ENCODE peak calls at places on chromosome 17, in four cellular contexts. L, Q, S and R are unnamed samples.

GRCh38 chr17:65389956-65390355 is 171.5 kb downstream of the AXIN2 start:
- DNase-seq in L (peak; percentile 33), Q (peak; percentile 62), S (peak; percentile 85), R (peak; percentile 84)

GRCh38 chr17:4594406-4595349 is 10.3 kb downstream of the SMTNL2 start:
- DNase-seq in L (no peak), Q (no peak), S (no peak), R (no peak)

GRCh38 chr17:38510424-38511125 is 82.3 kb downstream of the ARHGAP23 start:
- DNase-seq in L (peak; percentile 46), Q (no peak), S (no peak), R (peak; percentile 28)

GRCh38 chr17:79670537-79671386 is 59.9 kb upstream of the RBFOX3 start:
- DNase-seq in L (no peak), Q (no peak), S (no peak), R (no peak)

GRCh38 chr17:5919104-5919503 is 151.1 kb upstream of the WSCD1 start:
- DNase-seq in L (no peak), Q (no peak), S (no peak), R (no peak)

GRCh38 chr17:41631025-41631889 is 6.9 kb upstream of the KRT17 start:
- DNase-seq in L (no peak), Q (no peak), S (no peak), R (no peak)

GRCh38 chr17:67528751-67529436 is 151.8 kb downstream of the PITPNC1 start:
- DNase-seq in L (peak; percentile 82), Q (peak; percentile 94), S (peak; percentile 86), R (peak; percentile 93)

GRCh38 chr17:78255029-78255656 is 23.7 kb downstream of the TMEM235 start:
- DNase-seq in L (no peak), Q (no peak), S (no peak), R (no peak)

GRCh38 chr17:79843475-79843916 is 4.3 kb upstream of the CBX4 start:
- DNase-seq in L (no peak), Q (no peak), S (no peak), R (no peak)

GRCh38 chr17:19454074-19454473 is 43.0 kb downstream of the RNF112 start:
- DNase-seq in L (no peak), Q (no peak), S (no peak), R (no peak)
- TF ChIP-seq CTCF in L (no peak), Q (no peak), S (no peak), R (no peak)

DNA sequence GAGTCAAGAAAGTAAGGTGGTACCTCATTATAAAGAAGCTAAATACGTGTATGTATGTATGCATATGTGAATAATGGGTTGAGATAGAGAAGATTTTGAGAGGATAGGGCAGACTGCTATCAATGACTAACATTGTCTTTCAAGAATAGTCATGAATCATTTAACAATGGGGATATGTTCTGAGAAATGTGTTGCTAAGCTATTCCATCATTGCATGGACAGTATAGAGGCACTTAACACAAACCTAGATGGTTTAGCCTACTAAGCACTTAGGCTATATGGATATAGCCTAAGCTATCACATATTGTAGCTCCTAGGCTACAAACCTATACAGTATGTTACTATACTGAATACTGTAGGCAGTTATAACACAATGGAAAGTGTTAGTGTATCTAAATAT is 45.2 kb downstream of the TBC1D26 start:
- DNase-seq in L (no peak), Q (no peak), S (no peak), R (no peak)
- TF ChIP-seq CTCF in L (no peak), Q (no peak), S (no peak), R (no peak)

GRCh38 chr17:29625037-29625750 is 2.5 kb upstream of the CORO6 start:
- DNase-seq in L (peak; percentile 63), Q (no peak), S (peak; percentile 70), R (no peak)
- TF ChIP-seq CTCF in L (no peak), Q (no peak), S (peak; percentile 14), R (no peak)

DNA sequence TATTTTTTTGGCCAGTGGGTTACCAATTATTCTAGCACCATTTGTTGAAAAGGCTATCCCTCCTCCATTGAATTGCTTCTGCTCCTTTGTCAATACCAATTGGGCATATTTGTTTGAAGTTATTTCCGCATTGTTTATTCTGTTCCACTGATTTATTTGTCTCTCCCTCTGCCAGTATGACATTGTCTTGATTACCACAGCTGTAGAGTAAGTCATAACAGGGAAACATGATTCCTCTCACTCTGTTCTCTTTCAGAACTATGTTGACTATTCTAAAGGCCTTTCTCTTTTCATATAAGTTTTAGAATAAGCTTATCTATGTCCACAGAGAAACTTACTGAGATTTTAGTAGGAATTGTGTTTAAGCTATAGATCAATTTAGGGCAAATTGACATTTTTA is 94.3 kb downstream of the MAP2K6 start:
- DNase-seq in L (peak; percentile 34), Q (no peak), S (no peak), R (no peak)
- TF ChIP-seq CTCF in L (no peak), Q (no peak), S (no peak), R (no peak)

GRCh38 chr17:44584498-44584897 is 27.2 kb downstream of the FZD2 start:
- DNase-seq in L (no peak), Q (no peak), S (no peak), R (no peak)

GRCh38 chr17:44587339-44587738 is 30.1 kb downstream of the FZD2 start:
- DNase-seq in L (peak; percentile 76), Q (peak; percentile 96), S (peak; percentile 94), R (peak; percentile 79)

GRCh38 chr17:44578947-44579346 is 21.7 kb downstream of the FZD2 start:
- DNase-seq in L (no peak), Q (no peak), S (no peak), R (no peak)

GRCh38 chr17:44585315-44585714 is 28.0 kb downstream of the FZD2 start:
- DNase-seq in L (no peak), Q (no peak), S (no peak), R (no peak)

GRCh38 chr17:44581868-44582267 is 24.6 kb downstream of the FZD2 start:
- DNase-seq in L (no peak), Q (no peak), S (no peak), R (no peak)
- TF ChIP-seq CTCF in L (peak; percentile 16), Q (peak; percentile 49), S (peak; percentile 32), R (peak; percentile 49)

GRCh38 chr17:44908761-44909326 is 6.5 kb downstream of the GFAP start:
- DNase-seq in L (no peak), Q (no peak), S (no peak), R (no peak)

GRCh38 chr17:44907696-44908470 is 7.4 kb downstream of the GFAP start:
- DNase-seq in L (no peak), Q (no peak), S (peak; percentile 11), R (no peak)

GRCh38 chr17:44906010-44906646 is 6.9 kb upstream of the EFTUD2 start:
- DNase-seq in L (peak; percentile 94), Q (peak; percentile 80), S (peak; percentile 97), R (peak; percentile 86)

GRCh38 chr17:44905006-44906000 is 6.1 kb upstream of the EFTUD2 start:
- DNase-seq in L (no peak), Q (no peak), S (peak; percentile 31), R (no peak)

GRCh38 chr17:44906987-44907681 is 7.9 kb upstream of the EFTUD2 start:
- DNase-seq in L (no peak), Q (peak; percentile 31), S (no peak), R (no peak)
- TF ChIP-seq CTCF in L (no peak), Q (no peak), S (no peak), R (no peak)

DNA sequence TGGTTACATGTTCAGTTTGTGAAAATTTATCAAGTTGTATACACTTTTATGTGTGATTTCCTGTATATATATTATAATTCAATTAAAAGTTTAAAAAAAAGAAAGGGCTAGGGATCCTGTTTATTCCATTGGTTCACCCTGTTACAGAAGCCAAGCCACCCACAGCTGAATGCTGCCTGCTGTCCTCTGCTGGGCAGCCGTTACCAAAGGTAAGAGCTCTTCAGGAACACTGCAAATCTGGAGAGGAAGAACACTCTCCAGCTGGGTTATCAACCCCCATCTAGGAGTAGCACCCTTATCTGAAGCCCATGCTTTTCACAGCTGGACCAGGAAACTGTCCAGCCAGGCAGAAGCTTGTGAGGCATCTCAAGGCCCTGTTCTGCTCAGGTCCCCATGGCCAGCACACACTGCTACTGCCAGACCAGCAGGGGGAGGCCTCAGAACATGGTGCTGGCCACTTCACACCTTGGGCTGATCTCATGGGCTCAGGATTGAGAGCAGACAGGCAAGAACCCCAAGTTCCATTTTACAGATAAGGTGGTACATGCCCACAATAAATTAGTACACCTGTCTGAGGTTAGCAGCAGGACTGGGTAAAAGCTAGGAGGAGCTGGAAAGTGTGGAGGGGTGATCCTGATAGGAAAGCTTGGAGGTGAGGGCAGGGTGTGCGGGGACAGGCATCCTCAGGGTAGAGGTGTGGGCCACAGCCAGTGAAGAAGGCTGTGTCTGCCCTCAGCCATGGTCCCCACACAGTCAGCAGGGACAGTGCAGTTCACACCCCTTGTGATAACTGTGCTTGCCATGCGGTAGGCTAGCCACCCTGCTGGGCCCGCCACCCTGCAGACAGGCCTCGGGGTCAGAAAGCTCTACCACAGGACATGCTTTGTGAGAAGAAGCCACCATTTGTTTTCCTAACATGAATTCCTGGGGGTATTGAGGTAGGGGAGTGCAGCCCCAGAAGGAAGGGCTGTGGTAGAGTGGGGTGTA is 54.3 kb upstream of the SREBF1 start:
- DNase-seq in L (peak; percentile 80), Q (peak; percentile 68), S (peak; percentile 77), R (peak; percentile 55)
- TF ChIP-seq CTCF in L (peak; percentile 79), Q (peak; percentile 96), S (peak; percentile 86), R (peak; percentile 89)